ENCODE peak calls at places on chromosomes 5 and 9, in four cellular contexts. One of them, this sample, is unnamed.

GRCh38 chr9:137448569-137448962 is 7.4 kb upstream of the ENTPD8 start:
- DNase-seq in left ventricle myocardium inferior: no peak
- DNase-seq in neural progenitor cell: no peak
- DNase-seq in DND-41: no peak
- DNase-seq in this sample: no peak

GRCh38 chr5:52693279-52693678 is 94.4 kb upstream of the ITGA1 start:
- DNase-seq in left ventricle myocardium inferior: peak; percentile 23
- DNase-seq in neural progenitor cell: peak; percentile 50
- DNase-seq in DND-41: peak; percentile 38
- DNase-seq in this sample: peak; percentile 15

GRCh38 chr5:33612386-33612785 is 171.6 kb downstream of the TARS1 start:
- DNase-seq in left ventricle myocardium inferior: no peak
- DNase-seq in neural progenitor cell: no peak
- DNase-seq in DND-41: no peak
- DNase-seq in this sample: no peak

GRCh38 chr5:150175536-150175935 is 9.0 kb downstream of the CDX1 start:
- DNase-seq in left ventricle myocardium inferior: no peak
- DNase-seq in neural progenitor cell: peak; percentile 68
- DNase-seq in DND-41: no peak
- DNase-seq in this sample: no peak

GRCh38 chr5:164098979-164099378 is 593.6 kb downstream of the MAT2B start:
- DNase-seq in left ventricle myocardium inferior: no peak
- DNase-seq in neural progenitor cell: no peak
- DNase-seq in DND-41: no peak
- DNase-seq in this sample: no peak

GRCh38 chr9:18023332-18023731 is 444.5 kb downstream of the SH3GL2 start:
- DNase-seq in left ventricle myocardium inferior: no peak
- DNase-seq in neural progenitor cell: no peak
- DNase-seq in DND-41: no peak
- DNase-seq in this sample: no peak

GRCh38 chr5:134874831-134875655 is 872 bp downstream of the TXNDC15 start:
- DNase-seq in left ventricle myocardium inferior: peak; percentile 66
- DNase-seq in neural progenitor cell: peak; percentile 40
- DNase-seq in DND-41: peak; percentile 46
- DNase-seq in this sample: peak; percentile 67

GRCh38 chr9:3525088-3525835 is 539 bp downstream of the RFX3 start:
- DNase-seq in left ventricle myocardium inferior: peak; percentile 22
- DNase-seq in neural progenitor cell: peak; percentile 73
- DNase-seq in DND-41: no peak
- DNase-seq in this sample: no peak

GRCh38 chr5:177495243-177496060 is 2.0 kb downstream of the PDLIM7 start:
- DNase-seq in left ventricle myocardium inferior: peak; percentile 60
- DNase-seq in neural progenitor cell: peak; percentile 95
- DNase-seq in DND-41: no peak
- DNase-seq in this sample: peak; percentile 70

GRCh38 chr5:115196161-115196560 is 26.5 kb upstream of the TRIM36 start:
- DNase-seq in left ventricle myocardium inferior: no peak
- DNase-seq in neural progenitor cell: no peak
- DNase-seq in DND-41: no peak
- DNase-seq in this sample: no peak

GRCh38 chr5:133398646-133399081 is 213.7 kb downstream of the FSTL4 start:
- DNase-seq in left ventricle myocardium inferior: no peak
- DNase-seq in neural progenitor cell: no peak
- DNase-seq in DND-41: peak; percentile 27
- DNase-seq in this sample: no peak

GRCh38 chr5:168819004-168819626 is 239.9 kb upstream of the PANK3 start:
- DNase-seq in left ventricle myocardium inferior: no peak
- DNase-seq in neural progenitor cell: peak; percentile 74
- DNase-seq in DND-41: no peak
- DNase-seq in this sample: no peak

GRCh38 chr5:52774005-52774410 is 13.7 kb upstream of the ITGA1 start:
- DNase-seq in left ventricle myocardium inferior: no peak
- DNase-seq in neural progenitor cell: peak; percentile 61
- DNase-seq in DND-41: no peak
- DNase-seq in this sample: no peak

GRCh38 chr5:142866563-142867275 is 96.5 kb downstream of the ARHGAP26 start:
- DNase-seq in left ventricle myocardium inferior: no peak
- DNase-seq in neural progenitor cell: peak; percentile 81
- DNase-seq in DND-41: peak; percentile 59
- DNase-seq in this sample: no peak

GRCh38 chr9:113479150-113479761 is 15.7 kb downstream of the RGS3 start:
- DNase-seq in left ventricle myocardium inferior: no peak
- DNase-seq in neural progenitor cell: peak; percentile 51
- DNase-seq in DND-41: peak; percentile 40
- DNase-seq in this sample: peak; percentile 55

GRCh38 chr5:142342128-142342981 is 17.5 kb upstream of the SPRY4 start:
- DNase-seq in left ventricle myocardium inferior: no peak
- DNase-seq in neural progenitor cell: no peak
- DNase-seq in DND-41: no peak
- DNase-seq in this sample: no peak

GRCh38 chr5:173864126-173865075 is 23.7 kb upstream of the CPEB4 start:
- DNase-seq in left ventricle myocardium inferior: peak; percentile 28
- DNase-seq in neural progenitor cell: no peak
- DNase-seq in DND-41: no peak
- DNase-seq in this sample: peak; percentile 57

GRCh38 chr5:96873469-96873868 is 2.8 kb upstream of the ERAP2 start:
- DNase-seq in left ventricle myocardium inferior: no peak
- DNase-seq in neural progenitor cell: no peak
- DNase-seq in DND-41: no peak
- DNase-seq in this sample: no peak

GRCh38 chr5:88929385-88929784 is 46.4 kb upstream of the MEF2C start:
- DNase-seq in left ventricle myocardium inferior: no peak
- DNase-seq in neural progenitor cell: no peak
- DNase-seq in DND-41: no peak
- DNase-seq in this sample: no peak

GRCh38 chr9:23447166-23447565 is 378.9 kb downstream of the ELAVL2 start:
- DNase-seq in left ventricle myocardium inferior: no peak
- DNase-seq in neural progenitor cell: no peak
- DNase-seq in DND-41: no peak
- DNase-seq in this sample: no peak

GRCh38 chr9:14731294-14731981 is 8.9 kb upstream of the CER1 start:
- DNase-seq in left ventricle myocardium inferior: no peak
- DNase-seq in neural progenitor cell: no peak
- DNase-seq in DND-41: no peak
- DNase-seq in this sample: no peak

GRCh38 chr9:133075925-133076324 is 14.1 kb downstream of the CEL start:
- DNase-seq in left ventricle myocardium inferior: no peak
- DNase-seq in neural progenitor cell: no peak
- DNase-seq in DND-41: no peak
- DNase-seq in this sample: no peak

GRCh38 chr9:124040186-124040920 is 28.8 kb downstream of the LHX2 start:
- DNase-seq in left ventricle myocardium inferior: no peak
- DNase-seq in neural progenitor cell: peak; percentile 65
- DNase-seq in DND-41: no peak
- DNase-seq in this sample: no peak

GRCh38 chr9:84832453-84832852 is 162.9 kb downstream of the NTRK2 start:
- DNase-seq in left ventricle myocardium inferior: no peak
- DNase-seq in neural progenitor cell: no peak
- DNase-seq in DND-41: no peak
- DNase-seq in this sample: no peak

GRCh38 chr9:84697494-84698114 is 28.1 kb downstream of the NTRK2 start:
- DNase-seq in left ventricle myocardium inferior: peak; percentile 72
- DNase-seq in neural progenitor cell: peak; percentile 84
- DNase-seq in DND-41: peak; percentile 40
- DNase-seq in this sample: peak; percentile 85

GRCh38 chr5:106085136-106085535 is 1585.6 kb downstream of the EFNA5 start:
- DNase-seq in left ventricle myocardium inferior: no peak
- DNase-seq in neural progenitor cell: no peak
- DNase-seq in DND-41: no peak
- DNase-seq in this sample: no peak

GRCh38 chr9:78549711-78550110 is 252.8 kb downstream of the PSAT1 start:
- DNase-seq in left ventricle myocardium inferior: no peak
- DNase-seq in neural progenitor cell: no peak
- DNase-seq in DND-41: no peak
- DNase-seq in this sample: no peak

GRCh38 chr5:139644001-139644456 is 4.1 kb upstream of the CXXC5 start:
- DNase-seq in left ventricle myocardium inferior: peak; percentile 10
- DNase-seq in neural progenitor cell: no peak
- DNase-seq in DND-41: no peak
- DNase-seq in this sample: peak; percentile 13

GRCh38 chr5:171610053-171610452 is 175.6 kb upstream of the SMIM23 start:
- DNase-seq in left ventricle myocardium inferior: no peak
- DNase-seq in neural progenitor cell: no peak
- DNase-seq in DND-41: no peak
- DNase-seq in this sample: no peak

GRCh38 chr5:65512170-65512937 is 30.6 kb upstream of the ADAMTS6 start:
- DNase-seq in left ventricle myocardium inferior: no peak
- DNase-seq in neural progenitor cell: no peak
- DNase-seq in DND-41: no peak
- DNase-seq in this sample: no peak

GRCh38 chr5:76252437-76252836 is 150.6 kb upstream of the IQGAP2 start:
- DNase-seq in left ventricle myocardium inferior: no peak
- DNase-seq in neural progenitor cell: no peak
- DNase-seq in DND-41: no peak
- DNase-seq in this sample: no peak

GRCh38 chr9:127537014-127537413 is 75.1 kb upstream of the STXBP1 start:
- DNase-seq in left ventricle myocardium inferior: no peak
- DNase-seq in neural progenitor cell: no peak
- DNase-seq in DND-41: no peak
- DNase-seq in this sample: peak; percentile 23

GRCh38 chr5:10333154-10334006 is 20.1 kb upstream of the MARCHF6 start:
- DNase-seq in left ventricle myocardium inferior: peak; percentile 52
- DNase-seq in neural progenitor cell: peak; percentile 72
- DNase-seq in DND-41: no peak
- DNase-seq in this sample: peak; percentile 51

GRCh38 chr9:89842267-89842768 is 237.5 kb downstream of the GADD45G start:
- DNase-seq in left ventricle myocardium inferior: no peak
- DNase-seq in neural progenitor cell: no peak
- DNase-seq in DND-41: no peak
- DNase-seq in this sample: peak; percentile 49

GRCh38 chr5:80078921-80079320 is 43.8 kb downstream of the THBS4 start:
- DNase-seq in left ventricle myocardium inferior: no peak
- DNase-seq in neural progenitor cell: no peak
- DNase-seq in DND-41: no peak
- DNase-seq in this sample: no peak

GRCh38 chr5:112418412-112419049 is 546 bp downstream of the EPB41L4A start:
- DNase-seq in left ventricle myocardium inferior: peak; percentile 14
- DNase-seq in neural progenitor cell: peak; percentile 30
- DNase-seq in DND-41: no peak
- DNase-seq in this sample: peak; percentile 12
- H3K27ac ChIP-seq in left ventricle myocardium inferior: peak overlapping the region; percentile 95
- H3K27ac ChIP-seq in neural progenitor cell: no peak overlapping the region
- H3K27ac ChIP-seq in DND-41: no peak overlapping the region
- H3K27ac ChIP-seq in this sample: peak overlapping the region; percentile 86

GRCh38 chr5:156400542-156400941 is 73.6 kb downstream of the SGCD start:
- DNase-seq in left ventricle myocardium inferior: no peak
- DNase-seq in neural progenitor cell: no peak
- DNase-seq in DND-41: no peak
- DNase-seq in this sample: no peak

GRCh38 chr5:156401802-156402201 is 74.8 kb downstream of the SGCD start:
- DNase-seq in left ventricle myocardium inferior: no peak
- DNase-seq in neural progenitor cell: no peak
- DNase-seq in DND-41: no peak
- DNase-seq in this sample: no peak

GRCh38 chr5:156396830-156397081 is 69.8 kb downstream of the SGCD start:
- DNase-seq in left ventricle myocardium inferior: no peak
- DNase-seq in neural progenitor cell: no peak
- DNase-seq in DND-41: no peak
- DNase-seq in this sample: no peak

GRCh38 chr5:156396063-156396829 is 69.3 kb downstream of the SGCD start:
- DNase-seq in left ventricle myocardium inferior: no peak
- DNase-seq in neural progenitor cell: no peak
- DNase-seq in DND-41: no peak
- DNase-seq in this sample: no peak

DNA sequence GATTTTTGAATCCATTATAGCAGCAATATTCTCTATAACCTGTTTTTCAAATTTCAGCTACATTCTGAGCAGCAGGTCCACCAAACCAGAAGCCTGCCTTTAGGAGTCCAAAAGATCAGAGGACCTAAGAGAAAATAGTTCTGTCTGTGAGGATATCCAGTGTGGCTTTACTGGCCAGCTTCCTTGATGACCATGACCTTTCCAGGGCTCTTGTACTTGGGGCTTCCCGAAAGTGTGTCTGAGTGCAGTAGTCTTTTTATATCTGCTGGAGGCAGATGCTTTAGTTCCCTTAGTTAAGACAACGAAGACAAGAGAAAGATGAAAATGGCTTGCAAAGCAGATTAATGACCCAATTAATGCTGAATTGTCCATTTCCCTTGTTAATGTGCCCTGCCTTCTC is 72.4 kb downstream of the SGCD start:
- DNase-seq in left ventricle myocardium inferior: no peak
- DNase-seq in neural progenitor cell: no peak
- DNase-seq in DND-41: no peak
- DNase-seq in this sample: no peak
- H3K27ac ChIP-seq in left ventricle myocardium inferior: peak overlapping the region; percentile 24
- H3K27ac ChIP-seq in neural progenitor cell: no peak overlapping the region
- H3K27ac ChIP-seq in DND-41: no peak overlapping the region
- H3K27ac ChIP-seq in this sample: no peak overlapping the region

GRCh38 chr9:73022353-73022752 is 69.5 kb upstream of the ALDH1A1 start:
- DNase-seq in left ventricle myocardium inferior: no peak
- DNase-seq in neural progenitor cell: no peak
- DNase-seq in DND-41: no peak
- DNase-seq in this sample: no peak

GRCh38 chr9:73024601-73025034 is 71.8 kb upstream of the ALDH1A1 start:
- DNase-seq in left ventricle myocardium inferior: no peak
- DNase-seq in neural progenitor cell: no peak
- DNase-seq in DND-41: no peak
- DNase-seq in this sample: no peak

GRCh38 chr9:73020877-73021276 is 68.0 kb upstream of the ALDH1A1 start:
- DNase-seq in left ventricle myocardium inferior: no peak
- DNase-seq in neural progenitor cell: no peak
- DNase-seq in DND-41: no peak
- DNase-seq in this sample: no peak

GRCh38 chr9:73026375-73026774 is 73.5 kb upstream of the ALDH1A1 start:
- DNase-seq in left ventricle myocardium inferior: no peak
- DNase-seq in neural progenitor cell: no peak
- DNase-seq in DND-41: no peak
- DNase-seq in this sample: no peak

GRCh38 chr9:73023025-73023541 is 70.2 kb upstream of the ALDH1A1 start:
- DNase-seq in left ventricle myocardium inferior: no peak
- DNase-seq in neural progenitor cell: peak; percentile 70
- DNase-seq in DND-41: peak; percentile 24
- DNase-seq in this sample: peak; percentile 67
- H3K27ac ChIP-seq in left ventricle myocardium inferior: no peak overlapping the region
- H3K27ac ChIP-seq in neural progenitor cell: no peak overlapping the region
- H3K27ac ChIP-seq in DND-41: no peak overlapping the region
- H3K27ac ChIP-seq in this sample: peak overlapping the region; percentile 30

DNA sequence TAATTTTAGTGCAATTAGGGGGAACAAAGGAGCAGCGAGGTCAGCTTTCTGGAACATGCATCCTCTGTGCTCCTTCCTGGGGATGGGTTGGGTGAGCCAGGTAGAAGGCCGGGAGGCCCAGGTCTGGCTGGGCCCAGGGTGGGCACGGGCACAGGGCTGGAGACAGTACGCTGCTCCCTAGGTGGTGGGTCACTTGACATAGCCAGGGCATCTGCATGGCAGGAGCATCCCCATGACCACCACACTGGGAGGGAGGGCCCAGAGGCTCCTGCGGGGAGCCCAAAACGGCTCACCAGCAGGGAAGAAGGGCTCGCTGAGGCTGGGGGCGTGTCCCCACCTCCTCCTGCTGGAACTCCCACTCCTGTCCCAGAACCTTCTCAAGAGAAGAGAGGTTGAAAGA is 216.8 kb downstream of the NXNL2 start:
- DNase-seq in left ventricle myocardium inferior: no peak
- DNase-seq in neural progenitor cell: no peak
- DNase-seq in DND-41: no peak
- DNase-seq in this sample: no peak
- H3K27ac ChIP-seq in left ventricle myocardium inferior: no peak overlapping the region
- H3K27ac ChIP-seq in neural progenitor cell: no peak overlapping the region
- H3K27ac ChIP-seq in DND-41: no peak overlapping the region
- H3K27ac ChIP-seq in this sample: no peak overlapping the region

This sample was measured in transverse colon.